ENCODE peak calls at places on chromosomes 5 and 9, in seven cellular contexts. P is HepG2, W is thyroid gland, C is uterus, X is endothelial cell of umbilical vein, H is tibial nerve, O is A549. J is an unnamed sample.

GRCh38 chr9:131874916-131875670 is 135.2 kb upstream of the RAPGEF1 start:
- DNase-seq in O (no peak), C (no peak), X (no peak), H (no peak), W (no peak), P (no peak), J (peak; percentile 25)

GRCh38 chr9:86892576-86892975 is 54.7 kb downstream of the GAS1 start:
- DNase-seq in O (no peak), H (no peak), W (no peak), C (no peak), X (no peak), P (no peak), J (no peak)

GRCh38 chr5:155027993-155028629 is 14.6 kb downstream of the KIF4B start:
- DNase-seq in X (peak; percentile 20), O (peak; percentile 36), W (no peak), C (no peak), P (peak; percentile 52), H (no peak), J (no peak)

GRCh38 chr5:175501759-175502158 is 23.4 kb downstream of the SFXN1 start:
- DNase-seq in H (no peak), O (no peak), P (no peak), X (no peak), C (no peak), W (no peak), J (no peak)

GRCh38 chr9:16344343-16344742 is 526.1 kb downstream of the BNC2 start:
- DNase-seq in H (no peak), W (no peak), P (no peak), C (peak; percentile 42), X (peak; percentile 40), O (peak; percentile 84), J (no peak)

GRCh38 chr5:78467744-78468357 is 107.4 kb downstream of the SCAMP1 start:
- DNase-seq in X (peak; percentile 67), C (no peak), H (no peak), W (no peak), O (peak; percentile 54), P (peak; percentile 31), J (no peak)

GRCh38 chr9:16266648-16267276 is 603.7 kb downstream of the BNC2 start:
- DNase-seq in W (no peak), O (peak; percentile 45), H (no peak), X (no peak), C (no peak), P (no peak), J (no peak)

GRCh38 chr5:140261403-140262171 is 41.3 kb downstream of the PFDN1 start:
- DNase-seq in X (peak; percentile 97), P (peak; percentile 85), O (peak; percentile 83), C (peak; percentile 61), H (peak; percentile 45), W (peak; percentile 86), J (no peak)

GRCh38 chr9:111375062-111375461 is 45.0 kb upstream of the OR2K2 start:
- DNase-seq in C (no peak), P (no peak), O (no peak), W (no peak), H (no peak), X (no peak), J (no peak)

GRCh38 chr5:85069659-85070640 is 685.3 kb upstream of the EDIL3 start:
- DNase-seq in H (no peak), W (no peak), X (no peak), O (no peak), C (no peak), P (no peak), J (peak; percentile 69)

GRCh38 chr9:107782789-107783188 is 293.2 kb upstream of the KLF4 start:
- DNase-seq in X (no peak), H (no peak), O (no peak), W (no peak), C (no peak), P (no peak), J (no peak)

GRCh38 chr5:68239485-68239884 is 23.9 kb downstream of the PIK3R1 start:
- DNase-seq in O (no peak), W (peak; percentile 48), X (peak; percentile 60), H (peak; percentile 51), C (peak; percentile 73), P (peak; percentile 94), J (peak; percentile 92)

GRCh38 chr5:111075520-111075919 is 4.0 kb downstream of the TSLP start:
- DNase-seq in W (no peak), C (no peak), P (no peak), X (no peak), H (no peak), O (no peak), J (no peak)

GRCh38 chr9:129258823-129259301 is 80.8 kb upstream of the IER5L start:
- DNase-seq in C (peak; percentile 56), O (no peak), P (no peak), H (no peak), W (peak; percentile 53), X (no peak), J (peak; percentile 72)

GRCh38 chr9:104826109-104826775 is 62.3 kb downstream of the NIPSNAP3B start:
- DNase-seq in X (no peak), P (no peak), O (no peak), H (no peak), W (no peak), C (no peak), J (no peak)

GRCh38 chr5:123207852-123208251 is 118.8 kb downstream of the PRDM6 start:
- DNase-seq in X (no peak), O (no peak), P (no peak), H (no peak), W (no peak), C (no peak), J (no peak)

GRCh38 chr9:133476036-133476435 is 2.9 kb downstream of the SLC2A6 start:
- DNase-seq in P (no peak), H (no peak), W (no peak), X (no peak), C (no peak), O (no peak), J (no peak)

DNA sequence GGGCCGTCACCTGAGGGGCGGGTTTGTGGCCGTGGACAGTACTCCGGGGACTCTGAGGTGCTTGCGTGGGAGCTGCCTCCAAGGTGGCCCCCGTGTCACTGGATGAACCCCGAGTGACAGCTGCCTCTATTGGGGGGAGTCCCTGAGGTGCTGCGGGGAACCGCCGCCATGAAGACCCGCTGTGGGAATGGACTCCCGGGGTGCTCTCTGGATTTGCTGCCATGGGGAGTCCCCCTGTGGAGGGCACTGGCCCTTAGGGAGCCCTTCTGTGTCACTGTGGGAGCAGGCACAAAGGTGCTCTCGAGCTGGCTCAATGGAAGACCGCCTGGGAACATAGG is 100.2 kb upstream of the CCL21 start:
- DNase-seq in W (no peak), H (no peak), O (no peak), C (no peak), X (no peak), P (no peak), J (no peak)
- TF ChIP-seq POLR2A in W (no peak), H (no peak), O (no peak), C (no peak), X (no peak), P (no peak), J (no peak)

DNA sequence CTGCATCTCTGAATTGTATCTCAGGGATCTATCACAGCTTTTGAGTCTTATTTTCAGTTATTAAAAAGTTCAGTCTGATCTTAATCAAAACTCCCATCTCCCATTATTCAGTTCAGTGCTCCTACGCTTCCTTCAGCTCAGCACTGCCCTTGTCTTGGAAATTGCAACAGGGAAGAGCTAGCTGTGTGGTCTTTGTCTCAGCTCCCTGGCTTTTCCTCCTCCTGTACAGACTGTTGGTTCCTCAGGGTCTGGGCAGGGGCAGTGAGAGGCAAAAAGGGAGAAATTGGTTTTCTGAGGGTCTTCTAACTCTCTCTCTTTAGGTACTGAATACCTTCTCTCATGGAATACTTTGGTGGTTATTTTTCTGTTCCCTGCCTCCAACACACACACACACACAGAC is 48.2 kb downstream of the PDE8B start:
- DNase-seq in P (no peak), H (no peak), O (no peak), C (no peak), W (no peak), X (no peak), J (no peak)
- TF ChIP-seq CTCF in P (no peak), H (no peak), O (no peak), C (no peak), W (no peak), X (no peak), J (no peak)

DNA sequence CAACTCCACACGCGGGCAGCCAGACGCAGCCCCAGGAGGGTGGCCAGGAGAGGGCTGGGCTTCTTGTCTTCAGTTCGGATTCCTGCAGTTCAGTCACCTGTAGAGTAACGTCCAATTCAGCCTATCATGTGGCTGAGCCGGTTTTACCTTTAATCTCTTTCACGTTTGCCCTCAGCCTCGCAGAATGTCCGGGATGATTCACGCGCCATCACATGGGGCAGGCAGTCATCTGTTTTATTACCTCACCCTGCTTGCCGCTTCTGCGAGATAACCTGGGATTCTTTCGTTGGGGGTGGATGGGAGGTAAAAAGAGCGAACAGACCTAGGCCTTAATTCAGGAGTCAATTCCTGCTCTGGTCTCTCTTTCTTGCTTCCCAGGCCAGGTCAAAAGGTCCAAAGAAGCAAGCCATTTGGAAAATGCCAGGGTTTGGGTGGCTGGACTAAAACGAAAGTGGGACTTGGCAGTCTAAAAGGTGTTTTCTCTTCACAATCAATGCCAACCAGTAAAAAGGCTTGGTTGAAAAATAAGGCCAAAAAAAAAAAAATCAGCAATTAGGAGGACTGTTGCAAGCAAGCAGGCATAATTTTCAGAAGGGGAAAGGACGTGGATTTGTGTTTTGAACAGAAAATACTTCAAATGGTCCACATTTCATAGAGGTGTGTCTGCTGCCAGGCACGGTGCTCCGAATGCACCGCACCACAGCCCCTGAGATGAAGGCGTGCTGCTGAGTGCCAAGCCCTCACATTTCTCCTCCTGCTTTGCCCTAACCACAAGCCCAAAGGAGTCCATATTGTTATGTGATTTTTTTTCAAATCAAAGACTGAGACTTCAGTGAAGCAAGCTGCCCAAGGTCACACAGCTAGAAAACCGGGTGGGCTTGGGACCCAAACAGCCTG is 2.8 kb upstream of the WWC1 start:
- DNase-seq in H (no peak), X (no peak), O (peak; percentile 55), C (no peak), P (peak; percentile 70), W (peak; percentile 96), J (no peak)
- H3K4me3 ChIP-seq in H (no peak overlapping the region), X (no peak overlapping the region), O (peak overlapping the region; percentile 7), C (no peak overlapping the region), P (peak overlapping the region; percentile 64), W (no peak overlapping the region), J (no peak overlapping the region)

GRCh38 chr5:135466178-135467050 is 14.3 kb upstream of the TIFAB start:
- DNase-seq in H (peak; percentile 47), C (peak; percentile 71), P (peak; percentile 40), W (peak; percentile 77), X (peak; percentile 62), O (peak; percentile 61), J (peak; percentile 91)
- TF ChIP-seq POLR2A in H (no peak), C (no peak), P (no peak), W (no peak), X (no peak), O (no peak), J (no peak)

DNA sequence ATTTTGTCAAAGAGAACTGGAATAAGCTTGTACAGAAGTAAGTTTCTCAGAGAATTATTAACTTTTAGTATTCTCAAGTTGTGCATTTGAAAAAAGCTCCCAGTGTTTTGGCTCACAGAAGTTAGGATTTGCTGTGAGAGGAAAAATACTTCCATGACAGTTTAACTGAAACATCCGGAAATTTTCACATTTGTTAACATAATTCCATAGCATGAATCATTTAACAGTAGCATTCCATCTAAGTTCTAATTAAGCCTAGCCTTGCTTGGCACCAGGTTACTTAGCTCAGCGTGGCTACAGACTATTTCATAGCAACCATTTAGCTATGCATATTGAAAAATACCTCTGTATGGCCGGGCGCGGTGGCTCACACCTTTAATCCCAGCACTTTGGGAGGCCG is 90.8 kb downstream of the LNPEP start:
- DNase-seq in W (no peak), C (no peak), H (no peak), P (no peak), O (no peak), X (no peak), J (no peak)
- TF ChIP-seq CTCF in W (no peak), C (no peak), H (no peak), P (no peak), O (no peak), X (no peak), J (no peak)

GRCh38 chr5:56759521-56759920 is 55.8 kb upstream of the MAP3K1 start:
- DNase-seq in O (no peak), H (no peak), X (no peak), C (no peak), W (peak; percentile 72), P (no peak), J (peak; percentile 80)
- H3K4me3 ChIP-seq in O (no peak overlapping the region), H (no peak overlapping the region), X (no peak overlapping the region), C (no peak overlapping the region), W (no peak overlapping the region), P (no peak overlapping the region), J (no peak overlapping the region)

J was measured in spleen.